ENCODE peak calls at places on chromosomes 1 and 21, in five cellular contexts. H is AG10803; E is CD8-positive, alpha-beta T cell; C is epithelial cell of esophagus; K is lower leg skin. N is an unnamed sample.

GRCh38 chr1:116724765-116725375 is 29.4 kb upstream of the CD2 start:
- DNase-seq in E (peak), C (peak), K (no peak), H (peak), N (no peak)

GRCh38 chr1:111471012-111471411 is 2.8 kb upstream of the C1orf162 start:
- DNase-seq in K (no peak), H (no peak), C (no peak), E (peak), N (peak)

GRCh38 chr1:71087713-71088112 is 6.9 kb upstream of the ZRANB2 start:
- DNase-seq in C (no peak), H (no peak), K (no peak), E (no peak), N (no peak)

GRCh38 chr1:234997201-234998173 is 131.2 kb downstream of the TOMM20 start:
- DNase-seq in K (peak), H (peak), E (no peak), C (peak), N (peak)

GRCh38 chr21:42523211-42523610 is 9.6 kb downstream of the SLC37A1 start:
- DNase-seq in E (no peak), K (no peak), C (no peak), H (no peak), N (no peak)

GRCh38 chr1:196317535-196318522 is 290.4 kb downstream of the KCNT2 start:
- DNase-seq in C (peak), H (peak), K (no peak), E (no peak), N (no peak)

GRCh38 chr1:65147424-65148177 is 402 bp upstream of the AK4 start:
- DNase-seq in E (no peak), H (no peak), K (peak), C (peak), N (peak)

GRCh38 chr1:159765806-159766205 is 15.0 kb upstream of the DUSP23 start:
- DNase-seq in E (no peak), H (no peak), C (no peak), K (no peak), N (no peak)

GRCh38 chr1:34500451-34500850 is 254.4 kb upstream of the GJB5 start:
- DNase-seq in C (peak), K (no peak), H (peak), E (no peak), N (no peak)

GRCh38 chr1:33332881-33333280 is 12.0 kb upstream of the A3GALT2 start:
- DNase-seq in K (no peak), C (no peak), H (no peak), E (no peak), N (no peak)

GRCh38 chr1:234111458-234112142 is 207.1 kb downstream of the SLC35F3 start:
- DNase-seq in E (no peak), H (peak), C (peak), K (no peak), N (no peak)

GRCh38 chr1:204073837-204074273 is 940 bp downstream of the SOX13 start:
- DNase-seq in K (no peak), C (peak), H (peak), E (no peak), N (no peak)

GRCh38 chr1:93442276-93442675 is 5.6 kb upstream of the FNBP1L start:
- DNase-seq in C (peak), E (no peak), K (no peak), H (peak), N (no peak)

GRCh38 chr1:14704846-14705245 is 106.4 kb downstream of the KAZN start:
- DNase-seq in K (no peak), H (no peak), E (no peak), C (no peak), N (no peak)

GRCh38 chr1:24555591-24556413 is at the start of gene NCMAP:
- DNase-seq in E (peak), H (no peak), K (peak), C (peak), N (no peak)

GRCh38 chr1:211648980-211649934 is 26.2 kb downstream of the NEK2 start:
- DNase-seq in H (peak), K (peak), C (no peak), E (no peak), N (no peak)

GRCh38 chr1:245131026-245131393 is 23.8 kb upstream of the KIF26B start:
- DNase-seq in H (no peak), C (no peak), K (no peak), E (no peak), N (no peak)

GRCh38 chr1:159828176-159828575 is 1.5 kb downstream of the SLAMF8 start:
- DNase-seq in E (no peak), H (no peak), K (no peak), C (peak), N (no peak)

GRCh38 chr1:241895013-241895412 is 47.0 kb downstream of the EXO1 start:
- DNase-seq in H (no peak), K (no peak), E (no peak), C (peak), N (no peak)

GRCh38 chr21:41774467-41775151 is 7.8 kb upstream of the RIPK4 start:
- DNase-seq in E (no peak), H (no peak), K (peak), C (no peak), N (no peak)

GRCh38 chr1:59699227-59699847 is 115.4 kb upstream of the HOOK1 start:
- DNase-seq in H (peak), E (no peak), K (no peak), C (peak), N (no peak)

GRCh38 chr1:187631381-187631675 is 802.6 kb downstream of the PLA2G4A start:
- DNase-seq in E (no peak), H (no peak), K (no peak), C (no peak), N (no peak)

GRCh38 chr1:99548924-99549605 is 96.8 kb upstream of the PALMD start:
- DNase-seq in K (no peak), C (no peak), E (no peak), H (no peak), N (no peak)

GRCh38 chr21:29475329-29475728 is 176.6 kb downstream of the BACH1 start:
- DNase-seq in H (no peak), C (no peak), K (no peak), E (no peak), N (no peak)

GRCh38 chr1:181669209-181669608 is 185.9 kb downstream of the CACNA1E start:
- DNase-seq in E (no peak), C (peak), K (no peak), H (no peak), N (no peak)

GRCh38 chr1:86396503-86396900 is 379 bp upstream of the ODF2L start:
- DNase-seq in K (no peak), C (no peak), E (no peak), H (no peak), N (no peak)

GRCh38 chr1:239763850-239764249 is 327.8 kb upstream of the FMN2 start:
- DNase-seq in H (no peak), K (no peak), C (no peak), E (no peak), N (no peak)

GRCh38 chr1:9317591-9318331 is 25.1 kb downstream of the SPSB1 start:
- DNase-seq in C (peak), K (peak), E (no peak), H (peak), N (no peak)

GRCh38 chr1:82392946-82393345 is 592.2 kb downstream of the ADGRL2 start:
- DNase-seq in E (no peak), H (no peak), C (peak), K (no peak), N (no peak)

GRCh38 chr1:29120955-29121485 is 2.7 kb downstream of the TMEM200B start:
- DNase-seq in C (peak), H (peak), E (peak), K (no peak), N (no peak)

GRCh38 chr1:16999863-17000262 is 11.9 kb downstream of the ATP13A2 start:
- DNase-seq in K (no peak), C (no peak), E (no peak), H (no peak), N (no peak)

GRCh38 chr1:228471154-228471761 is 15.9 kb upstream of the RNF187 start:
- DNase-seq in H (no peak), C (no peak), E (no peak), K (peak), N (no peak)

GRCh38 chr1:86914998-86915736 is 732 bp downstream of the HS2ST1 start:
- DNase-seq in H (peak), K (peak), C (peak), E (peak), N (peak)

GRCh38 chr1:33295450-33296081 is 25.3 kb downstream of the A3GALT2 start:
- DNase-seq in K (peak), H (peak), E (peak), C (peak), N (peak)

GRCh38 chr1:63276625-63277024 is 45.7 kb upstream of the FOXD3 start:
- DNase-seq in E (no peak), K (no peak), H (no peak), C (no peak), N (no peak)

GRCh38 chr1:201088395-201088794 is 23.8 kb downstream of the CACNA1S start:
- DNase-seq in H (no peak), C (no peak), E (no peak), K (no peak), N (no peak)

GRCh38 chr1:201084171-201084766 is 28.0 kb downstream of the CACNA1S start:
- DNase-seq in E (no peak), H (no peak), C (no peak), K (no peak), N (no peak)

GRCh38 chr1:201088901-201089525 is 23.2 kb downstream of the CACNA1S start:
- DNase-seq in E (no peak), H (no peak), K (no peak), C (peak), N (no peak)

GRCh38 chr1:201089621-201090020 is 22.6 kb downstream of the CACNA1S start:
- DNase-seq in C (peak), E (no peak), K (no peak), H (no peak), N (no peak)

GRCh38 chr1:201085902-201086735 is 26.1 kb downstream of the CACNA1S start:
- DNase-seq in C (peak), H (peak), E (peak), K (no peak), N (no peak)
- TF ChIP-seq CTCF in C (peak), H (peak), E (no peak), K (no peak), N (peak)

GRCh38 chr1:47983677-47984076 is 13.5 kb downstream of the TRABD2B start:
- DNase-seq in E (no peak), H (no peak), C (no peak), K (no peak), N (no peak)

GRCh38 chr1:47984175-47984789 is 12.9 kb downstream of the TRABD2B start:
- DNase-seq in H (no peak), K (no peak), C (no peak), E (no peak), N (no peak)

GRCh38 chr1:47980501-47980900 is 16.7 kb downstream of the TRABD2B start:
- DNase-seq in H (no peak), K (no peak), E (no peak), C (no peak), N (no peak)

GRCh38 chr1:47985001-47985400 is 12.2 kb downstream of the TRABD2B start:
- DNase-seq in H (no peak), E (no peak), C (no peak), K (no peak), N (no peak)

GRCh38 chr1:47981664-47982350 is 15.4 kb downstream of the TRABD2B start:
- DNase-seq in C (no peak), H (no peak), E (no peak), K (no peak), N (no peak)
- TF ChIP-seq CTCF in C (no peak), H (no peak), E (no peak), K (no peak), N (no peak)

DNA sequence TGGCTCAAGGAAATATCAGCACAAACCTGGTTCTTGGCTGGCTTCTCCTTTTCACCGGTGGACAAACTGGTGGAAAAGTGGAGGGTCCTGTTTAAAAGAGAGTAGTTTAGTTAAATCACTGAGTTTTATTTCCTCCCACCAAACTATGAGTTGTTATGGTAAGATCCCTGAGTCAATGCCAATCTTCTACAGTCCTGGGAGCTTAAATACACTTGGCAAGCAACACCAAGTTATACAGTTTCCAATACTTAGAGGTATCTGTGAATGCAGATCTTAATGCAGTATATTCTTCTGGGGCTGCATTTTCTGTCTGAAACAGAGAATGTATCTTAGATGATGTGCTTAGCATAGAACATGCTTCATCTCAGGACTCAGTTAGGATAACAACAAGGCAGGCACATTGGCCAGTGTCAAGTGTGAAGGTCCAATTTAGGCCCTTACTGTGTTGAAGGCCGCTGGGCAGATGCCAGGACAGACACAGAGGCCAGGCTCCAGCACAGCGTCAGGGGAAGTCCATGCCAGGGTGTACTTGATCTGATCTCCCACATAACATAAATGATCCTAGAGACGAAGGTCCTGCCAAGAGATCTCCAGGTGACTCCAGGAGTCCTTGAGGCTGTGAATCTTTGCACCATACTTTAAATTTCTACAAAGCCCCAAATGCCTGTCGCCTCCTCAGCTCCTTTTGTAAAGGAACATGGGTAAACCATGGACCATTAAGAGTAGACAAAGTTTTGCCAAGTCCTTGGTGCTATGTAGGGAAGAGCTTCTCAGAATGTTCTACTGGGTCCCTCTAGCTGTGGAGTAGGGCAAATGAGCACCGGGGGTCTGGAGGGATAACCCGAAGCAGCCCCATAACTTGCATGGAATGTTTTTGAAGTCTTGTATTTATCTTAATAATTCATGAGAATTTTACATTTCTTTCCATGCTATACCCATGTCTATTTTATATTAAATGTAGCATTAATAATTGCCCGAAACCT is 76.8 kb downstream of the KCNJ15 start:
- DNase-seq in E (no peak), C (no peak), K (peak), H (no peak), N (no peak)
- TF ChIP-seq CTCF in E (no peak), C (no peak), K (no peak), H (peak), N (peak)

GRCh38 chr1:237901284-237901870 is 10.7 kb upstream of the ZP4 start:
- DNase-seq in C (peak), E (no peak), K (no peak), H (no peak), N (no peak)
- TF ChIP-seq CTCF in C (peak), E (no peak), K (no peak), H (no peak), N (peak)

GRCh38 chr1:26826261-26827201 is at the start of gene ZDHHC18:
- DNase-seq in E (peak), K (peak), H (peak), C (peak), N (no peak)
- TF ChIP-seq CTCF in E (peak), K (no peak), H (peak), C (peak), N (peak)

GRCh38 chr21:36162631-36163030 is 6.0 kb downstream of the DOP1B start:
- DNase-seq in E (no peak), H (no peak), C (no peak), K (no peak), N (no peak)

GRCh38 chr21:36166705-36167104 is 10.1 kb downstream of the DOP1B start:
- DNase-seq in K (no peak), C (no peak), E (no peak), H (no peak), N (no peak)

GRCh38 chr21:36164427-36164784 is 7.8 kb downstream of the DOP1B start:
- DNase-seq in E (no peak), K (no peak), C (no peak), H (no peak), N (no peak)

GRCh38 chr21:36165356-36165755 is 8.7 kb downstream of the DOP1B start:
- DNase-seq in C (no peak), H (no peak), K (no peak), E (no peak), N (no peak)

GRCh38 chr21:36163780-36164426 is 7.3 kb downstream of the DOP1B start:
- DNase-seq in K (no peak), E (no peak), H (no peak), C (no peak), N (no peak)
- TF ChIP-seq CTCF in K (no peak), E (no peak), H (no peak), C (no peak), N (no peak)

DNA sequence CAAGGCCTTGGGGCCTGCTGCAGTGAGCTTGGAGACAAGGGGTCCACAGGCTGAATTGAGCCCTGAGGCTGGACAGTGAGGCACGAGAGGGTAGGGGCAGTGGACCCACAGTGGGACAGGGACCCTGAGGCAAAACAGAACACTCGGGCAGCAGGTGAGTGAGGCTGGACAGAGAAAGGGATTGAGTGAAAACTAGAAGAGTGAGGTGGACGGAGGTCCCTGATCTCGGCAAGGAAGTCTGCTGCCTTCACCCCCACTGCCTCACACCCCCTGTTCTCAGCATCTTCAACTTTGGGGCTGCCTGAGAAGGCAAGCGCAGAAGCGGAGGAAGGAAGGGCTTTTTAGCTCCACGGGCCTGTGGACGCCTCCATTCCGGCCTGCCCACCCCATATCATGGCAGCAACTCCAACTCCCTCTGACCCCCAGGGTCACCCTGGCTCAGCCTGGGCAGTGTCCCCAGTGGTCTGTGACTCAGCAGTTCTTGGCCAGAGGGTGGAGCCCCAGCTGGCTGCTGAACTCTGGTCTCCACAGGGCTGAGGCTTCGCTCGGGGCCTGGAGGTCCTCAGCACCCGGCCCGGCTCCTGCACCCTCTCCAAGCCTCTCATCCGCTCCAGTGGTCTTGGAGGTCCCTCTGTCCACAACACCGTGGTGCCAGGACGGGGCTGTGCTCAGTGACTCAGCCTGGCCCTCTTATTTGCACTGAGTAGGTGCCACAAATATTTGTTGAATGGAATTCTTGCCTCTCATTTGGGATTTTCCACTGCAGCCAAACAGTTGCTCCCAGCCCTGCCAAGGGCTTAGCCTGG is 60.0 kb upstream of the EPS8L3 start:
- DNase-seq in H (peak), K (peak), E (no peak), C (no peak), N (no peak)
- TF ChIP-seq CTCF in H (no peak), K (no peak), E (no peak), C (no peak), N (no peak)

GRCh38 chr1:248858096-248858890 is 592 bp downstream of the ZNF692 start:
- DNase-seq in H (peak), E (no peak), K (peak), C (peak), N (peak)
- TF ChIP-seq CTCF in H (peak), E (peak), K (no peak), C (peak), N (peak)

GRCh38 chr1:209896346-209896745 is 41.7 kb upstream of the SYT14 start:
- DNase-seq in K (no peak), C (no peak), E (no peak), H (peak), N (no peak)

GRCh38 chr1:209895709-209896108 is 42.3 kb upstream of the SYT14 start:
- DNase-seq in C (peak), K (no peak), E (no peak), H (peak), N (no peak)

GRCh38 chr1:209900734-209901133 is 37.3 kb upstream of the SYT14 start:
- DNase-seq in H (peak), K (no peak), C (peak), E (no peak), N (no peak)

DNA sequence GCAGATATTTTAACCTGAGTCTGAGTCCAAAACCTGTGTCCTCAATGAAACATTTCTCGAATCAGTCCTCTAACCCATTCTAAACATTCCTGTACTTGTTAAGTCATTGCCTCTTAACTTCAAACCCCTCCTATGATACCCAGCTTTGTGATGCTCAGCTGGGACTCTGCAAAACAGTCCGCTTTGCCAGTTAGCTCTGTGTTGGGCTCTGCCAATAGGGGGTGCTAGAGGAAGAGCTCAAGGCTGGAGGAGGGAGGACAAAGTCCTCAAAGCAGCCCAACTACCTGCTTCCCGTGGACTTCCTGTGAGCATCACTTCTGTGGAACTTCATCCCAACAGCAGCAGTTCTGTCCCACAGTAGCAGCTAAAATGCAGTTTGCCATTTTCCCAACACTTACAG is 38.1 kb upstream of the SYT14 start:
- DNase-seq in C (no peak), H (no peak), E (no peak), K (no peak), N (no peak)
- TF ChIP-seq CTCF in C (no peak), H (peak), E (no peak), K (no peak), N (peak)

N was measured in CD14-positive monocyte.